ENCODE peak calls at places on chromosomes 1 and 21, in five cellular contexts. One of them, this sample, is unnamed.

GRCh38 chr1:78277253-78277652 is 213.5 kb upstream of the PTGFR start:
- DNase-seq in A172: peak; percentile 71
- DNase-seq in anterior cingulate cortex: no peak
- DNase-seq in ELR: peak; percentile 88
- DNase-seq in EH: peak; percentile 90
- DNase-seq in this sample: no peak

GRCh38 chr1:86487131-86487804 is 18.5 kb downstream of the CLCA1 start:
- DNase-seq in anterior cingulate cortex: no peak
- DNase-seq in ELR: peak; percentile 92
- DNase-seq in A172: peak; percentile 13
- DNase-seq in EH: peak; percentile 95
- DNase-seq in this sample: no peak

GRCh38 chr1:74422379-74423155 is 89.8 kb downstream of the LRRC53 start:
- DNase-seq in A172: no peak
- DNase-seq in EH: no peak
- DNase-seq in ELR: no peak
- DNase-seq in anterior cingulate cortex: no peak
- DNase-seq in this sample: no peak

GRCh38 chr1:52748119-52748518 is 21.9 kb downstream of the ZYG11B start:
- DNase-seq in anterior cingulate cortex: no peak
- DNase-seq in ELR: peak; percentile 11
- DNase-seq in A172: no peak
- DNase-seq in EH: peak; percentile 23
- DNase-seq in this sample: no peak

GRCh38 chr21:15688809-15689208 is 41.0 kb upstream of the USP25 start:
- DNase-seq in ELR: peak; percentile 63
- DNase-seq in anterior cingulate cortex: no peak
- DNase-seq in EH: peak; percentile 43
- DNase-seq in A172: no peak
- DNase-seq in this sample: peak; percentile 11

GRCh38 chr1:160205974-160206369 is 788 bp downstream of the PEA15 start:
- DNase-seq in anterior cingulate cortex: no peak
- DNase-seq in EH: peak; percentile 80
- DNase-seq in A172: peak; percentile 87
- DNase-seq in ELR: peak; percentile 90
- DNase-seq in this sample: no peak

GRCh38 chr1:90995495-90995894 is 26.3 kb downstream of the ZNF644 start:
- DNase-seq in ELR: no peak
- DNase-seq in EH: no peak
- DNase-seq in anterior cingulate cortex: no peak
- DNase-seq in A172: no peak
- DNase-seq in this sample: no peak

GRCh38 chr1:13908128-13908527 is 208.1 kb downstream of the PRDM2 start:
- DNase-seq in A172: no peak
- DNase-seq in EH: no peak
- DNase-seq in ELR: no peak
- DNase-seq in anterior cingulate cortex: no peak
- DNase-seq in this sample: no peak

GRCh38 chr1:178066904-178067531 is 26.9 kb upstream of the RASAL2 start:
- DNase-seq in ELR: no peak
- DNase-seq in anterior cingulate cortex: no peak
- DNase-seq in EH: no peak
- DNase-seq in A172: no peak
- DNase-seq in this sample: no peak

GRCh38 chr1:228012555-228012954 is 5.8 kb downstream of the WNT3A start:
- DNase-seq in EH: no peak
- DNase-seq in A172: no peak
- DNase-seq in ELR: no peak
- DNase-seq in anterior cingulate cortex: no peak
- DNase-seq in this sample: no peak

GRCh38 chr21:37552496-37553399 is 186.2 kb downstream of the DYRK1A start:
- DNase-seq in anterior cingulate cortex: no peak
- DNase-seq in ELR: no peak
- DNase-seq in EH: no peak
- DNase-seq in A172: no peak
- DNase-seq in this sample: no peak

GRCh38 chr1:29122662-29122986 is 1.1 kb downstream of the TMEM200B start:
- DNase-seq in anterior cingulate cortex: no peak
- DNase-seq in EH: peak; percentile 89
- DNase-seq in ELR: peak; percentile 90
- DNase-seq in A172: no peak
- DNase-seq in this sample: no peak

GRCh38 chr1:240797050-240797449 is 185.1 kb upstream of the GREM2 start:
- DNase-seq in A172: peak; percentile 93
- DNase-seq in EH: peak; percentile 44
- DNase-seq in ELR: peak; percentile 79
- DNase-seq in anterior cingulate cortex: no peak
- DNase-seq in this sample: no peak

GRCh38 chr1:218748071-218748470 is 402.9 kb downstream of the TGFB2 start:
- DNase-seq in ELR: peak; percentile 70
- DNase-seq in EH: no peak
- DNase-seq in A172: no peak
- DNase-seq in anterior cingulate cortex: no peak
- DNase-seq in this sample: no peak

GRCh38 chr1:113929750-113930498 is 800 bp downstream of the HIPK1 start:
- DNase-seq in ELR: peak; percentile 47
- DNase-seq in EH: peak; percentile 47
- DNase-seq in anterior cingulate cortex: peak; percentile 37
- DNase-seq in A172: no peak
- DNase-seq in this sample: no peak

GRCh38 chr1:242203290-242203689 is 204.4 kb upstream of the MAP1LC3C start:
- DNase-seq in EH: no peak
- DNase-seq in anterior cingulate cortex: no peak
- DNase-seq in ELR: no peak
- DNase-seq in A172: no peak
- DNase-seq in this sample: no peak

GRCh38 chr1:15336866-15337265 is 72.8 kb upstream of the EFHD2 start:
- DNase-seq in EH: no peak
- DNase-seq in ELR: no peak
- DNase-seq in anterior cingulate cortex: no peak
- DNase-seq in A172: no peak
- DNase-seq in this sample: no peak

GRCh38 chr1:201229771-201230635 is 39.4 kb downstream of the IGFN1 start:
- DNase-seq in EH: peak; percentile 74
- DNase-seq in anterior cingulate cortex: no peak
- DNase-seq in ELR: peak; percentile 84
- DNase-seq in A172: peak; percentile 55
- DNase-seq in this sample: no peak

This sample was measured in Jurkat, Clone E6-1.